ENCODE peak calls at places on chromosome 7, in seven cellular contexts. S is adrenal gland, V is body of pancreas, O is endothelial cell of umbilical vein, T is endodermal cell, F is coronary artery, P is stomach. N is an unnamed sample.

GRCh38 chr7:2019693-2020511 is 212.8 kb downstream of the MAD1L1 start:
- DNase-seq in S (peak; percentile 80), V (peak; percentile 30), O (peak; percentile 38), T (no peak), F (peak; percentile 76), P (no peak), N (peak; percentile 72)

GRCh38 chr7:2825595-2826227 is 18.4 kb downstream of the GNA12 start:
- DNase-seq in S (no peak), V (no peak), O (no peak), T (no peak), F (no peak), P (no peak), N (no peak)

GRCh38 chr7:84950836-84951235 is 236.0 kb downstream of the SEMA3D start:
- DNase-seq in S (no peak), V (no peak), O (no peak), T (no peak), F (no peak), P (no peak), N (no peak)

GRCh38 chr7:45980181-45980905 is 59.3 kb upstream of the IGFBP3 start:
- DNase-seq in S (no peak), V (no peak), O (no peak), T (peak; percentile 23), F (peak; percentile 50), P (no peak), N (no peak)

GRCh38 chr7:39825391-39825790 is 124.7 kb upstream of the CDK13 start:
- DNase-seq in S (no peak), V (no peak), O (no peak), T (no peak), F (no peak), P (no peak), N (no peak)

GRCh38 chr7:100219271-100219737 is 445 bp upstream of the PVRIG start:
- DNase-seq in S (no peak), V (no peak), O (no peak), T (no peak), F (no peak), P (no peak), N (no peak)

GRCh38 chr7:155375337-155376277 is 77.9 kb downstream of the INSIG1 start:
- DNase-seq in S (no peak), V (no peak), O (no peak), T (peak; percentile 69), F (no peak), P (no peak), N (peak; percentile 25)

GRCh38 chr7:90262438-90262837 is 17.5 kb downstream of the CFAP69 start:
- DNase-seq in S (no peak), V (no peak), O (peak; percentile 54), T (no peak), F (no peak), P (no peak), N (peak; percentile 36)

GRCh38 chr7:48139461-48139860 is 31.8 kb upstream of the ABCA13 start:
- DNase-seq in S (no peak), V (peak; percentile 17), O (peak; percentile 14), T (peak; percentile 65), F (no peak), P (no peak), N (peak; percentile 20)

GRCh38 chr7:142130282-142130681 is 18.8 kb downstream of the MGAM2 start:
- DNase-seq in S (no peak), V (no peak), O (no peak), T (no peak), F (no peak), P (no peak), N (no peak)

GRCh38 chr7:18829101-18829486 is 288.3 kb downstream of the TWIST1 start:
- DNase-seq in S (no peak), V (no peak), O (no peak), T (no peak), F (no peak), P (no peak), N (no peak)

GRCh38 chr7:45703911-45704682 is 129.9 kb downstream of the ADCY1 start:
- DNase-seq in S (no peak), V (no peak), O (no peak), T (peak; percentile 30), F (peak; percentile 52), P (peak; percentile 11), N (peak; percentile 0)

GRCh38 chr7:20240080-20240926 is 23.1 kb upstream of the MACC1 start:
- DNase-seq in S (no peak), V (no peak), O (no peak), T (no peak), F (no peak), P (no peak), N (no peak)

GRCh38 chr7:64869912-64870562 is 33.0 kb upstream of the ZNF273 start:
- DNase-seq in S (no peak), V (no peak), O (no peak), T (peak; percentile 28), F (no peak), P (peak; percentile 17), N (no peak)

GRCh38 chr7:106065560-106066500 is 46.3 kb downstream of the SYPL1 start:
- DNase-seq in S (peak; percentile 53), V (peak; percentile 26), O (no peak), T (no peak), F (no peak), P (peak; percentile 54), N (no peak)

DNA sequence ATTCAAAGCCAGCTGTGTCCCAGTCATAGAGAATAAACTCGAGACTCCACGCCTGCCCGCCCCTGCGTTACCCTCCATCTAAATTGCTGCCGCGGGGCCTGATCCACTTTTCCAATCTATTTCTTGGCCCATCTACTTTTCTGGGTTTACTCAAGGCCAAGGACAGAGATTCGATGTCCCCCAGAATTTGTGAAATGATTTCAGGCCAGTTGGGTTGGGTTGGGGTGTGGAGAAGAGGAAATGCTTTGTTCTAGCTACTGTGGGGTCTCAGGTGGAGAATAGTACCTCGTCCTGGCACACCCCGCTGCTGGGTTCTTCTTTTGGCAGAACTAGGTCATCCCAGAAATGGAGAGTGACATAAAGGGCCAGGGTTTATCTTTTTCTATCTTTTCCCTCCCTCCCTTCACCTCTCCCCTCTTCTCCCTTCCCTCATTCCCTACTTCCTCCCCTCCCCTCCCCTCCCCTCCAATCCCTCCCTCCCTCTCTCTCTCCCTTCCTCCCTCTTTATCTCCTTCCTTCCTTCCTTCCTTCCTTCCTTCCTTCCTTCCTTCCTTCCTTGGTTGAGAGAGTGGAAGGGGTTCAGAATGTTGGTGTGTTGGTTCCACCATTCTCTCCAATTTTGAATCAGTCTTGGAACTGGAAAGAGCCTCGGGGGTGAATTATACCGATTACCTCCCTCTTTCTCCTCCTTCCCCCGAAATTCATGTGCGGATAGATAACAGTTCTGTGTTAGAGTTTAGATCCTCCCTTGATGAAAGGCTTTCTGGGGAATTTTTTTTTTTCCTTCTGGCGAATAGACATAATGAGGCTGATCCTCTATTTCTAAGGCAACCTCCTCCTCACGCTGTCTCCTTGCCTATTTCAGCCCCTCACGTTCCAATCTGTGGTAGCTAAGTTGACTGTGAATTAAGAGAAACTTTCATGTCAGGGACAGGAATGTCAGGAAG is 1.2 kb upstream of the TMEM229A start:
- DNase-seq in S (no peak), V (no peak), O (no peak), T (no peak), F (no peak), P (no peak), N (no peak)
- H3K27ac ChIP-seq in S (no peak overlapping the region), V (no peak overlapping the region), O (no peak overlapping the region), T (no peak overlapping the region), F (no peak overlapping the region), P (peak overlapping the region; percentile 93), N (no peak overlapping the region)

DNA sequence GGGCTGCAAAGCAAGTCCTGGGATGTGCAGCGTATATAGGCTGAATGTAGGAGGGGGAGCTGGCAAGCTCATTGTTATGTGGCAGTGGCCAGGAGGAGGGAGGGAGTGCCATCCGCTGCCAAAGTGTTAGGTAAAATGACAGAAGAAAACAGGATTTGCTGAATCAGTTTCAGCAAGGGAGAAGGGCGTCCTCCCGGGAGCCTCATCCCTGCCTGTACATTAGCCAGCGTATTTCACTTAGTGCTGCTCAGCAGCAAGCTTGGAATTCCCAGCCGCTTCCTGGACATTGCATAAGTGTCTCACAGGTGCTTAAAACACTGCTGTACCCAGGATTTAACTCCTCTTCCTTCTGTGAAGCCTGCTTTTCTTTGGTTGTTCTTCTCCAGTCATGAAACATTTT is 2.5 kb downstream of the NIPSNAP2 start:
- DNase-seq in S (no peak), V (no peak), O (no peak), T (no peak), F (no peak), P (no peak), N (no peak)
- H3K27ac ChIP-seq in S (peak overlapping the region; percentile 91), V (peak overlapping the region; percentile 29), O (no peak overlapping the region), T (no peak overlapping the region), F (no peak overlapping the region), P (no peak overlapping the region), N (no peak overlapping the region)

DNA sequence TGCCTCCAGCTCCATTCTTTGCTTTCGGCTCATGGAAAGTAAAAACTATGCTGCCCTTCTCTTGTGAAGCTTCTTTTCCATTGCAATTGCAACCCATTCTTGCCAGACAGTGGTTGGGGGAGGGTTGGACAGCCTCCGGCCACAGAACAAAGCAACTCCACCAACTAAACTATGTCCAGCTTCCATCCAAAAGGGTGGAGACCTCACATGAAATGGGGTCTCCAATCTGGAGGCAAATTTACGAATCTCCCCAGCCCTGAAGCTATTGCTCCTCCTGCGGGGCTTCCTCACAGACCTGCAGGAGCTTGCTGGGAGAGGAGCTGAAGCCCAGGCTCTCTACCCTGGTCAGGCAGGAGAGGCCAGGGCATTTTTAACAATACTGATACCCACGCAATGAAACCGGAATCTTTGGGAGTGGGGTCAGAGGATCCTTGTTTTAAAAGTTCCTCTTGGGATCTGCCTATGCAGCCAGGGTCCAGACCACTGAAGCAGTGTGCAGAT is 576 bp downstream of the GPNMB start:
- DNase-seq in S (no peak), V (no peak), O (no peak), T (no peak), F (no peak), P (no peak), N (no peak)
- H3K27ac ChIP-seq in S (peak overlapping the region; percentile 72), V (peak overlapping the region; percentile 12), O (no peak overlapping the region), T (no peak overlapping the region), F (peak overlapping the region; percentile 86), P (no peak overlapping the region), N (no peak overlapping the region)

DNA sequence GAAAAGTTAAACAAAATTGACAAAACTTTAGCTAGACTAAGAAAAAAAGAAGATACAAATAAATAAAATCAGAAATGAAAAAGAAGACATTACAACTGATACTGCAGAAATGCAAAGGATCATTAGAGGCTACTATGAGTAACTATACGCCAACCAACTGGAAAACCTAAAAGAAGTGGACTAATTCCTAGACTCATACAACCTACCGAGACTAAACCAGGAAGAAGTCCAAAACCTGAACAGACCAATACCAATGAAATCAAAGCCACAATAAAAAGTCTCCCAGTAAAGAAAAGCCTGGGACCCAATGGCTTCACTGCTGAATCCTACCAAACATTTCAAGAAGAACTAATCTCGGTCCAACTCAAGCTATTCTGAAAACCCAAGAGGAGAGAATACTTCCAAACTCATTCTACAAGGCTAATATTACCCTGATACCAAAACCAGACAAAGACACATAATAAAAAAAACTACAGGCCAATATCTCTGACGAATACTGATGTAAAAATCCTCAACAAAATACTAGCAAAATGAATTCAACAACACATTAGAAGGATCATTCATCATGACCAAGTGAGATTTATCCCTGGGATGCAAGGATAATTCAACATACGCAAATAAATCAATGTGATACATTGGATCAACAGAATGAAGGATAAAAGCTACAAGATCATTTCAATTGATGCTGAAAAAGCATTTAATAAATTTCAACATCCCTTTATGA is 20.3 kb downstream of the ELAPOR2 start:
- DNase-seq in S (no peak), V (no peak), O (peak; percentile 20), T (no peak), F (no peak), P (no peak), N (no peak)
- H3K27ac ChIP-seq in S (no peak overlapping the region), V (no peak overlapping the region), O (no peak overlapping the region), T (peak overlapping the region; percentile 80), F (no peak overlapping the region), P (no peak overlapping the region), N (no peak overlapping the region)